ENCODE peak calls at places on chromosomes 12 and 14, in four cellular contexts. F is neuronal stem cell, Y is PC-9, P is H1. H is an unnamed sample.

GRCh38 chr12:98592825-98593322 is 612 bp upstream of the SLC25A3 start:
- DNase-seq in Y (no peak), F (no peak), P (no peak), H (peak; percentile 37)

GRCh38 chr12:85448548-85449139 is 168.6 kb downstream of the ALX1 start:
- DNase-seq in P (no peak), F (no peak), Y (no peak), H (peak; percentile 35)

GRCh38 chr12:130819248-130819576 is 19.8 kb downstream of the STX2 start:
- DNase-seq in F (no peak), P (peak; percentile 82), Y (no peak), H (no peak)

GRCh38 chr14:67464377-67464776 is 24.1 kb downstream of the TMEM229B start:
- DNase-seq in F (no peak), Y (no peak), P (no peak), H (no peak)

GRCh38 chr14:68652433-68652690 is 140.5 kb downstream of the ZFP36L1 start:
- DNase-seq in Y (no peak), F (no peak), P (no peak), H (no peak)

GRCh38 chr12:109840349-109841073 is 7.3 kb upstream of the TRPV4 start:
- DNase-seq in Y (peak; percentile 88), P (no peak), F (no peak), H (no peak)

GRCh38 chr12:3044141-3044630 is 33.0 kb upstream of the TSPAN9 start:
- DNase-seq in F (no peak), P (no peak), Y (no peak), H (no peak)

GRCh38 chr12:118448341-118448740 is 72.0 kb downstream of the SUDS3 start:
- DNase-seq in P (no peak), Y (no peak), F (no peak), H (no peak)

GRCh38 chr14:85762523-85762922 is 232.6 kb downstream of the FLRT2 start:
- DNase-seq in P (no peak), Y (no peak), F (peak; percentile 57), H (no peak)

GRCh38 chr14:59175404-59175803 is 13.1 kb upstream of the DAAM1 start:
- DNase-seq in P (no peak), F (no peak), Y (no peak), H (no peak)

GRCh38 chr12:34348064-34348463 is 325.8 kb downstream of the ALG10 start:
- DNase-seq in F (no peak), Y (no peak), P (no peak), H (no peak)

GRCh38 chr12:34347367-34347766 is 325.1 kb downstream of the ALG10 start:
- DNase-seq in Y (peak; percentile 44), P (no peak), F (no peak), H (no peak)

GRCh38 chr12:34349673-34349961 is 327.3 kb downstream of the ALG10 start:
- DNase-seq in Y (no peak), F (no peak), P (no peak), H (no peak)

GRCh38 chr12:34350092-34351041 is 328.1 kb downstream of the ALG10 start:
- DNase-seq in P (no peak), Y (no peak), F (no peak), H (no peak)

DNA sequence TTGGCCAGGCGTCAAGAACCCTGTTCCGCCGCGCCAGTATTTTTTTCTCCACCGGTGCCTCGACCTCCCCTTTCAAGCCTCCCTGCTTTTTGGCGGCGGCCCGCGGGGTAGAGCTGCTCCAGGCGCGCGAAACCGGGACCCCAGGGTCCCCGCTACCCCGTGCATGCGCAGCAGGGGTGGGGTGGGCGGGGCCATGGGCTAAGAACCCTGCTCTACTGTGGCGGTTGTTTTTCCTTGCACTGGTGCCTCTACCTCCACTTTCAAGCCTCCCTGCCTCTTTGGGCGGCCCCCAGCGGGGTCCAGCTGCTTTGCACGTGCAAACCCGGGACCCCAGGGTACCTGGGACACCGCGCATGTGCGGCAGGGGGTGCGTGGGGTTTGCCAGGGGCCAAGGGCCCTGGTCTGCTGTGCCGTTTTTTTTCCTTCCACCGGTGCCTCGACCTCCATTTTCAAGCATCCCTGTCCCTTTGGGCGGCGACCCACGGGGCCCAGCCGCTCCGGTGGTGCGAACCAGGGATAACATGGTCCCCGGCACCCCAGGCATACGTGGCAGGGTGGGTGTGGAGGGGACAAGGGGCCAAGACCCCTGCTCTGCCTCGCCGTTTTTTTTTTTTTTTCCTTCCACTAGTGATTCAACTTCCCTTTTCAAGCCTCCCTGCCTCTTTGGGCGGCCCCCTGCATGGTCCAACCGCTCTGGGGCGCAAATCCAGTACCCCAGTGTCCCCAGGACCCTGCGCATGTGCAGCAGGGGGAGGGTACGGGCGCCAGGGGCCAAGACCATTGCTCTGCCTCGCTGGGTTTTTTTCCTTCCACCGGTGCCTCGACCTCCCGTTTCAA is 326.8 kb downstream of the ALG10 start:
- DNase-seq in Y (no peak), P (no peak), F (no peak), H (no peak)
- H3K9me3 ChIP-seq in Y (no peaks in the 10 kb centered on the region), P (peaks cover 100% of the 10 kb centered on the region), F (peaks cover 59% of the 10 kb centered on the region), H (no peaks in the 10 kb centered on the region)

GRCh38 chr12:47397664-47398281 is 308.1 kb downstream of the RPAP3 start:
- DNase-seq in F (no peak), P (no peak), Y (peak; percentile 78), H (peak; percentile 73)

GRCh38 chr12:47393403-47393790 is 312.4 kb downstream of the RPAP3 start:
- DNase-seq in F (no peak), Y (no peak), P (no peak), H (no peak)

GRCh38 chr12:47394070-47394469 is 311.8 kb downstream of the RPAP3 start:
- DNase-seq in F (no peak), Y (no peak), P (no peak), H (no peak)

GRCh38 chr12:47400251-47400650 is 305.6 kb downstream of the RPAP3 start:
- DNase-seq in P (no peak), F (no peak), Y (no peak), H (no peak)

GRCh38 chr12:47396902-47397663 is 308.7 kb downstream of the RPAP3 start:
- DNase-seq in Y (no peak), F (no peak), P (no peak), H (peak; percentile 53)
- H2AFZ ChIP-seq in Y (no peak overlapping the region), F (no peak overlapping the region), P (no peak overlapping the region), H (peak overlapping the region; percentile 86)

GRCh38 chr14:96906434-96906833 is 109.3 kb downstream of the VRK1 start:
- DNase-seq in P (no peak), F (no peak), Y (no peak), H (no peak)

GRCh38 chr14:96905065-96905464 is 107.9 kb downstream of the VRK1 start:
- DNase-seq in Y (no peak), P (no peak), F (no peak), H (no peak)

GRCh38 chr14:96904201-96904600 is 107.0 kb downstream of the VRK1 start:
- DNase-seq in F (no peak), Y (peak; percentile 66), P (no peak), H (no peak)

GRCh38 chr14:96903444-96904023 is 106.4 kb downstream of the VRK1 start:
- DNase-seq in F (no peak), Y (no peak), P (no peak), H (no peak)

DNA sequence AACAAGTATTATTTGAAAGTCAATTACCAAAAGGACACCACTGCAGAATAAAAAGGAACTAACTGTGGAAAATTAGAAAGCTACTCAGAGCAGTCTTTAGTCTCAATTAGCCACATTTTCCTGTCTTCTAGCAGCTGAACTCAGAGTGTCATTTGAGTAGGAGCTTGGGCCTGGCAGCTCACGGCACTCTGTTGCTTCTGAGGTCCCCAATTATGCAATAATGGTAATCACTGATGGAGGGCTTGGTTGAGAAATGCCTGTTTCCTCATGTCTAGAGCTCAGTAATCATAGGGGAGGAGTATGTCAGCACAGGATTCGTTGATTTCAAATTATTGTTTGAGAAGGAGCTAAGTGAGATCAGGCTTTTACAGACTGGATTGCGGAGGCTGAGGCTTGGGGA is 108.6 kb downstream of the VRK1 start:
- DNase-seq in F (no peak), Y (no peak), P (no peak), H (no peak)
- H3K4me3 ChIP-seq in F (no peak overlapping the region), Y (no peak overlapping the region), P (no peak overlapping the region), H (no peak overlapping the region)

GRCh38 chr14:29354446-29354845 is 573.2 kb downstream of the PRKD1 start:
- DNase-seq in P (no peak), Y (no peak), F (no peak), H (no peak)
- H3K9me3 ChIP-seq in P (no peaks in the 10 kb centered on the region), Y (no peaks in the 10 kb centered on the region), F (no peaks in the 10 kb centered on the region), H (no peaks in the 10 kb centered on the region)

GRCh38 chr12:49059385-49060232 is 985 bp downstream of the KMT2D start:
- DNase-seq in P (no peak), F (no peak), Y (no peak), H (peak; percentile 31)
- H2AFZ ChIP-seq in P (no peak overlapping the region), F (peak overlapping the region; percentile 99), Y (peak overlapping the region; percentile 90), H (peak overlapping the region; percentile 96)

GRCh38 chr14:60649815-60650381 is 621 bp upstream of the SIX1 start:
- DNase-seq in P (no peak), F (peak; percentile 40), Y (no peak), H (no peak)
- H3K4me3 ChIP-seq in P (peak overlapping the region; percentile 30), F (peak overlapping the region; percentile 51), Y (peak overlapping the region; percentile 88), H (peak overlapping the region; percentile 60)

GRCh38 chr12:133105620-133106019 is 24.5 kb downstream of the ZNF891 start:
- DNase-seq in P (no peak), F (no peak), Y (no peak), H (no peak)

GRCh38 chr12:133106253-133106652 is 23.8 kb downstream of the ZNF891 start:
- DNase-seq in F (no peak), Y (no peak), P (no peak), H (no peak)

GRCh38 chr12:133108150-133108549 is 21.9 kb downstream of the ZNF891 start:
- DNase-seq in P (no peak), F (no peak), Y (no peak), H (no peak)

DNA sequence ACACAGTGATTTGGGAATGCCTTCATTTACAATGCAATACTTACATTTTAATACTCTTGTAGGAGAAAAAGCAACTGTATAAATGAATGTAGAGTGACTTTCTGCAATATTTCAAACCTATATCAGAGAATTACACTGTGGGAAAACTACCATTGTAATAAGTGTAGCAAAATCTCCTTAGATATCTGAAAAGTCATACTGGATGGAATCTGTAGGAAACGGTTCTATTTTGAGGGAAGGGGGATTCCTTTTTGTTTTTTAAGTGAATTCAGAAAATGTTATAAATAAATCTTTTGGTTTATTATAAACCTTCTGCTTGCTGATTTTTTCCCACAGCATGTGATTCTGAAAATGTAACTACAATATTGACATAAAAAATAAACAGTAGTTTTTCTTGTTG is 23.0 kb downstream of the ZNF891 start:
- DNase-seq in F (no peak), Y (no peak), P (no peak), H (no peak)
- H3K9me3 ChIP-seq in F (peaks cover 33% of the 10 kb centered on the region), Y (peaks cover 79% of the 10 kb centered on the region), P (peaks cover 93% of the 10 kb centered on the region), H (no peaks in the 10 kb centered on the region)